ENCODE peak calls at places on chromosomes 2 and 18, in nine cellular contexts. One of them, this sample, is unnamed.

GRCh38 chr2:33298233-33298632 is 178.2 kb upstream of the RASGRP3 start:
- DNase-seq in PC-3: peak
- DNase-seq in cardiac muscle cell: no peak
- DNase-seq in iPS DF 6.9: no peak
- DNase-seq in suprapubic skin: no peak
- DNase-seq in GM23248: peak
- DNase-seq in tibial artery: no peak
- DNase-seq in HCT116: no peak
- DNase-seq in left lung: no peak
- DNase-seq in this sample: no peak

GRCh38 chr18:47100214-47100831 is 50.0 kb downstream of the HDHD2 start:
- DNase-seq in PC-3: peak
- DNase-seq in cardiac muscle cell: peak
- DNase-seq in iPS DF 6.9: peak
- DNase-seq in suprapubic skin: no peak
- DNase-seq in GM23248: peak
- DNase-seq in tibial artery: no peak
- DNase-seq in HCT116: peak
- DNase-seq in left lung: peak
- DNase-seq in this sample: peak

GRCh38 chr18:49020621-49021021 is 69.9 kb upstream of the SMAD7 start:
- DNase-seq in PC-3: no peak
- DNase-seq in cardiac muscle cell: no peak
- DNase-seq in iPS DF 6.9: no peak
- DNase-seq in suprapubic skin: peak
- DNase-seq in GM23248: peak
- DNase-seq in tibial artery: no peak
- DNase-seq in HCT116: no peak
- DNase-seq in left lung: peak
- DNase-seq in this sample: no peak

GRCh38 chr2:121596221-121597080 is 52.8 kb downstream of the CLASP1 start:
- DNase-seq in PC-3: peak
- DNase-seq in cardiac muscle cell: peak
- DNase-seq in iPS DF 6.9: no peak
- DNase-seq in suprapubic skin: no peak
- DNase-seq in GM23248: peak
- DNase-seq in tibial artery: no peak
- DNase-seq in HCT116: peak
- DNase-seq in left lung: peak
- DNase-seq in this sample: no peak

GRCh38 chr2:177885828-177886466 is 186.6 kb downstream of the PDE11A start:
- DNase-seq in PC-3: no peak
- DNase-seq in cardiac muscle cell: no peak
- DNase-seq in iPS DF 6.9: no peak
- DNase-seq in suprapubic skin: no peak
- DNase-seq in GM23248: no peak
- DNase-seq in tibial artery: no peak
- DNase-seq in HCT116: no peak
- DNase-seq in left lung: no peak
- DNase-seq in this sample: no peak

GRCh38 chr18:56962322-56962721 is 184.6 kb upstream of the BOD1L2 start:
- DNase-seq in PC-3: no peak
- DNase-seq in cardiac muscle cell: no peak
- DNase-seq in iPS DF 6.9: no peak
- DNase-seq in suprapubic skin: no peak
- DNase-seq in GM23248: no peak
- DNase-seq in tibial artery: no peak
- DNase-seq in HCT116: no peak
- DNase-seq in left lung: no peak
- DNase-seq in this sample: no peak

GRCh38 chr2:216626168-216626874 is 6.9 kb upstream of the IGFBP2 start:
- DNase-seq in PC-3: peak
- DNase-seq in cardiac muscle cell: no peak
- DNase-seq in iPS DF 6.9: no peak
- DNase-seq in suprapubic skin: no peak
- DNase-seq in GM23248: no peak
- DNase-seq in tibial artery: no peak
- DNase-seq in HCT116: no peak
- DNase-seq in left lung: no peak
- DNase-seq in this sample: no peak

GRCh38 chr18:66676699-66677098 is 72.8 kb upstream of the CDH19 start:
- DNase-seq in PC-3: no peak
- DNase-seq in cardiac muscle cell: no peak
- DNase-seq in iPS DF 6.9: no peak
- DNase-seq in suprapubic skin: no peak
- DNase-seq in GM23248: no peak
- DNase-seq in tibial artery: no peak
- DNase-seq in HCT116: no peak
- DNase-seq in left lung: no peak
- DNase-seq in this sample: no peak

GRCh38 chr2:231413456-231413855 is 17.9 kb downstream of the B3GNT7 start:
- DNase-seq in PC-3: no peak
- DNase-seq in cardiac muscle cell: no peak
- DNase-seq in iPS DF 6.9: no peak
- DNase-seq in suprapubic skin: no peak
- DNase-seq in GM23248: no peak
- DNase-seq in tibial artery: no peak
- DNase-seq in HCT116: no peak
- DNase-seq in left lung: no peak
- DNase-seq in this sample: no peak

GRCh38 chr18:12254137-12254819 is at the start of gene CIDEA:
- DNase-seq in PC-3: no peak
- DNase-seq in cardiac muscle cell: peak
- DNase-seq in iPS DF 6.9: no peak
- DNase-seq in suprapubic skin: no peak
- DNase-seq in GM23248: peak
- DNase-seq in tibial artery: no peak
- DNase-seq in HCT116: no peak
- DNase-seq in left lung: no peak
- DNase-seq in this sample: no peak

GRCh38 chr2:220513573-220514288 is 886.3 kb downstream of the SLC4A3 start:
- DNase-seq in PC-3: peak
- DNase-seq in cardiac muscle cell: no peak
- DNase-seq in iPS DF 6.9: no peak
- DNase-seq in suprapubic skin: no peak
- DNase-seq in GM23248: peak
- DNase-seq in tibial artery: no peak
- DNase-seq in HCT116: no peak
- DNase-seq in left lung: no peak
- DNase-seq in this sample: no peak

GRCh38 chr2:158747346-158747745 is 47.8 kb upstream of the DAPL1 start:
- DNase-seq in PC-3: no peak
- DNase-seq in cardiac muscle cell: no peak
- DNase-seq in iPS DF 6.9: no peak
- DNase-seq in suprapubic skin: no peak
- DNase-seq in GM23248: no peak
- DNase-seq in tibial artery: no peak
- DNase-seq in HCT116: no peak
- DNase-seq in left lung: no peak
- DNase-seq in this sample: no peak

GRCh38 chr2:158745067-158745865 is 49.9 kb upstream of the DAPL1 start:
- DNase-seq in PC-3: peak
- DNase-seq in cardiac muscle cell: peak
- DNase-seq in iPS DF 6.9: peak
- DNase-seq in suprapubic skin: no peak
- DNase-seq in GM23248: peak
- DNase-seq in tibial artery: no peak
- DNase-seq in HCT116: peak
- DNase-seq in left lung: no peak
- DNase-seq in this sample: peak

GRCh38 chr2:158746488-158746887 is 48.6 kb upstream of the DAPL1 start:
- DNase-seq in PC-3: no peak
- DNase-seq in cardiac muscle cell: no peak
- DNase-seq in iPS DF 6.9: no peak
- DNase-seq in suprapubic skin: no peak
- DNase-seq in GM23248: no peak
- DNase-seq in tibial artery: no peak
- DNase-seq in HCT116: no peak
- DNase-seq in left lung: no peak
- DNase-seq in this sample: no peak

GRCh38 chr2:158745866-158746382 is 49.2 kb upstream of the DAPL1 start:
- DNase-seq in PC-3: no peak
- DNase-seq in cardiac muscle cell: no peak
- DNase-seq in iPS DF 6.9: no peak
- DNase-seq in suprapubic skin: no peak
- DNase-seq in GM23248: no peak
- DNase-seq in tibial artery: no peak
- DNase-seq in HCT116: no peak
- DNase-seq in left lung: no peak
- DNase-seq in this sample: no peak

DNA sequence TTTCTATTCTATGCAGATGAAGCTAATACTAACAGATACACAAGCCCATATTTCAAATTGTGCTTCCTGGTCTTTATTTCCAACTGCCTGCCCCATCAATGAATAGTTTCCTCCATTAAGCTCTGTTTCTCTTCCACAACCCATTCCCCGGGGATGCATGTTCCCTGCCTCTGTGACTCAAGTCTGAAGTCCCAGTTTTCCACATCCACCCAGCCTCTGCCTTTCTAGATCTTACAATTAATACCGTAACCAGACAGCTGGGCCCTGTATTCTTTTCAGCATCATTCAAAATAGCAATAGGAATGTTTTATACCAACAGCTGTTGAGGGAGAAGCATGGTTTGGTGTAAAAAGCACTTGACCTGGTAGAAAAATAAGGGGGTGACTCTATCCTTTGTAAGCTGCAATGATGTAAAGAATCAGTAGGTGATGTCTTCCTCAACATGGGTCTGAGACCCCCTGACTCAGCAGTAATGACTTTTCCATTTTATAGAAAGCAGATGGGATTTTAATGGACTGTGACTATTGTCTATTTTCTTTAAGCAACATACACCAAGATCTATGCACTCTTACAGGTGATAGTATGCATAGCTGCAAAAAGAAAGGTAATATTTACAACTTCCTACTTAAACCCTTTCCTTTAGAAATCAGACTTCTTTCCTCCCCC is 46.1 kb upstream of the DAPL1 start:
- DNase-seq in PC-3: no peak
- DNase-seq in cardiac muscle cell: no peak
- DNase-seq in iPS DF 6.9: no peak
- DNase-seq in suprapubic skin: no peak
- DNase-seq in GM23248: no peak
- DNase-seq in tibial artery: no peak
- DNase-seq in HCT116: no peak
- DNase-seq in left lung: no peak
- DNase-seq in this sample: no peak
- H3K27ac ChIP-seq in PC-3: no peak
- H3K27ac ChIP-seq in cardiac muscle cell: no peak
- H3K27ac ChIP-seq in iPS DF 6.9: no peak
- H3K27ac ChIP-seq in suprapubic skin: no peak
- H3K27ac ChIP-seq in GM23248: no peak
- H3K27ac ChIP-seq in tibial artery: no peak
- H3K27ac ChIP-seq in HCT116: no peak
- H3K27ac ChIP-seq in left lung: no peak
- H3K27ac ChIP-seq in this sample: no peak

DNA sequence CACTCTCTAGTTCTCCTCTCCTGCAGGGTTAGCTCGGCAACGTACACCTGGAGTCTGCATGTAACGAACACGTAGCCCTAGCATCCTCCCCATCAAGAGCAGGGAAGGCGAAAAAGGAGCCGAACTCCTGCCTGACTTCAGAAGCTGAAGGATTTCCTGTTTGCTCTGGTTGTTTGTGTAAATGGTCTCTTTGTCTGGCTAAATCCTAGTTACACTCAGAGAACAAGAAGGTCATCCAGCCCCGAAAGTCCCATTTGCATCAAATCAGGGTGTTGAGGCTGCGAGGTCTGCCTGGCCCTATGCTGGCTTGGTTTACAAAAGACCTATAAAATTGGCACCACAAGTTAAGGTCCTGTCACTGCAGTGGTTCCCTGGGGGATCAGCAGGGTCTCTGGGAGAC is 66.4 kb upstream of the POMC start:
- DNase-seq in PC-3: no peak
- DNase-seq in cardiac muscle cell: no peak
- DNase-seq in iPS DF 6.9: no peak
- DNase-seq in suprapubic skin: no peak
- DNase-seq in GM23248: no peak
- DNase-seq in tibial artery: no peak
- DNase-seq in HCT116: no peak
- DNase-seq in left lung: no peak
- DNase-seq in this sample: no peak
- H3K27ac ChIP-seq in PC-3: no peak
- H3K27ac ChIP-seq in cardiac muscle cell: no peak
- H3K27ac ChIP-seq in iPS DF 6.9: no peak
- H3K27ac ChIP-seq in suprapubic skin: no peak
- H3K27ac ChIP-seq in GM23248: no peak
- H3K27ac ChIP-seq in tibial artery: no peak
- H3K27ac ChIP-seq in HCT116: no peak
- H3K27ac ChIP-seq in left lung: no peak
- H3K27ac ChIP-seq in this sample: no peak

DNA sequence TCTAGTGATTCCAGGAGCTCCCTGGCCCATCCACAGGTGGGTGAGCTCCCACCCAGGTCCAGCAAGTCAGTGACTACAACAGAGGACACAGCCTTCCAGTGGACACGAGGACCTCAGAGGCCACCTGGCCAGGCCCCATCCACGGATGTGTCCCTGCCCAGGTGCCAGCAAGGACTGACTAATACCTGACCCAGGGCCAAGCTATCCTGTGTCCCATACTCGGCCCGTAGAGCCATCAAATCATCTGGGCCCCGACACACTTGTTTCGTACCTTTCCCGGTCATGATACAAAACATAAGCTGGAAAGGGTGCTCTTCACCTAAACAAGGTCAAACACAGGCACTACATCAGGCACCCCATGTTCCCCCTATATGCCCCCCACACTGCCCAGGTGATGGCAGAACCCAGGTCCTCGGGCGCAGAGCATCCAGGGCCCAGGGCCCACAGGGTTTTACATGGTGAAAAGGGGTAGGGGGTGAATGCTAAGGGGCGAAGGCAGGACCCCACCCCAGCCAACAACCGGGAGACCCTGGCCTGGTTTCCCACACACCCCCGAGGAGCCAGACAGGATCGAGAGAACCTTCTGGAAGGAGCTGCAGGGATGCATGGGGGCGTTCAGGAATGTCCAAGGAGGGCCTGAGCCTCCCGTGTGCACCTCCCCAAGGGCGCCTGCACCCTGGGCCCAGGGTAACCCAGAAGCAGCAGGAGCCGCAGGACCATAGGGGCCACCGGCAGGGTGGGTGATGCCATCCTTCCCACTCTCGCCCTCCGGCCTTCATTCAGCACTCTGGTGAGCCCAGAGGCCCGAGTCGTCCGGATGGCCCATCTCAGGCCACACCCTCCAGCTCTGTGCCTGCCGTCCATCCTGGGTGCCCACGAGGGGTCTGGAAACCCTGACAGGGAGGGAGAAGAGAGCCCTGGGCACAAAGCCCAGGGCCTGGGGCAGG is 94.3 kb downstream of the HDAC4 start:
- DNase-seq in PC-3: no peak
- DNase-seq in cardiac muscle cell: no peak
- DNase-seq in iPS DF 6.9: no peak
- DNase-seq in suprapubic skin: peak
- DNase-seq in GM23248: no peak
- DNase-seq in tibial artery: peak
- DNase-seq in HCT116: no peak
- DNase-seq in left lung: no peak
- DNase-seq in this sample: no peak
- H3K27ac ChIP-seq in PC-3: no peak
- H3K27ac ChIP-seq in cardiac muscle cell: no peak
- H3K27ac ChIP-seq in iPS DF 6.9: no peak
- H3K27ac ChIP-seq in suprapubic skin: no peak
- H3K27ac ChIP-seq in GM23248: no peak
- H3K27ac ChIP-seq in tibial artery: no peak
- H3K27ac ChIP-seq in HCT116: no peak
- H3K27ac ChIP-seq in left lung: no peak
- H3K27ac ChIP-seq in this sample: no peak

GRCh38 chr18:27954226-27954625 is 222.7 kb downstream of the CDH2 start:
- DNase-seq in PC-3: peak
- DNase-seq in cardiac muscle cell: no peak
- DNase-seq in iPS DF 6.9: no peak
- DNase-seq in suprapubic skin: no peak
- DNase-seq in GM23248: peak
- DNase-seq in tibial artery: no peak
- DNase-seq in HCT116: no peak
- DNase-seq in left lung: no peak
- DNase-seq in this sample: no peak
- H3K27ac ChIP-seq in PC-3: no peak
- H3K27ac ChIP-seq in cardiac muscle cell: peak
- H3K27ac ChIP-seq in iPS DF 6.9: no peak
- H3K27ac ChIP-seq in suprapubic skin: no peak
- H3K27ac ChIP-seq in GM23248: peak
- H3K27ac ChIP-seq in tibial artery: no peak
- H3K27ac ChIP-seq in HCT116: no peak
- H3K27ac ChIP-seq in left lung: no peak
- H3K27ac ChIP-seq in this sample: no peak